ENCODE peak calls at places on chromosomes 6 and 20, in five cellular contexts. W is Calu3, O is astrocyte, Q is AG04450, P is PC-3. A is an unnamed sample.
A peak's percentile ranks its signal among the peaks of the same experiment; 100 is the strongest.

GRCh38 chr20:3146732-3147341 is 12.8 kb downstream of the FASTKD5 start:
- DNase-seq in P (no peak), Q (no peak), W (no peak), O (peak; percentile 30), A (no peak)

GRCh38 chr6:21679761-21680265 is 86.3 kb downstream of the SOX4 start:
- DNase-seq in Q (peak; percentile 51), O (peak; percentile 98), W (no peak), P (peak; percentile 54), A (no peak)

GRCh38 chr6:6008114-6008647 is 1.5 kb upstream of the NRN1 start:
- DNase-seq in P (no peak), Q (no peak), W (no peak), O (no peak), A (no peak)

GRCh38 chr20:20713244-20713765 is 861 bp upstream of the RALGAPA2 start:
- DNase-seq in O (no peak), W (no peak), Q (no peak), P (no peak), A (no peak)

GRCh38 chr20:3092611-3093379 is 8.3 kb upstream of the AVP start:
- DNase-seq in O (peak; percentile 7), Q (no peak), W (no peak), P (no peak), A (no peak)

GRCh38 chr20:45410887-45411286 is 2.8 kb downstream of the DBNDD2 start:
- DNase-seq in W (no peak), Q (no peak), O (no peak), P (peak; percentile 72), A (no peak)

GRCh38 chr6:141685416-141685815 is 447.3 kb upstream of the GJE1 start:
- DNase-seq in Q (no peak), O (peak; percentile 8), W (no peak), P (no peak), A (no peak)

GRCh38 chr6:157635388-157636244 is 187.4 kb upstream of the SNX9 start:
- DNase-seq in P (no peak), O (no peak), W (no peak), Q (no peak), A (no peak)

GRCh38 chr20:33277471-33278441 is 5.3 kb upstream of the BPIFB1 start:
- DNase-seq in Q (no peak), O (no peak), P (peak; percentile 26), W (peak; percentile 95), A (no peak)

GRCh38 chr20:37936451-37936850 is 33.5 kb downstream of the VSTM2L start:
- DNase-seq in W (no peak), O (no peak), P (no peak), Q (no peak), A (no peak)

GRCh38 chr6:19827903-19828302 is 9.3 kb upstream of the ID4 start:
- DNase-seq in P (no peak), Q (no peak), O (no peak), W (no peak), A (no peak)

GRCh38 chr6:131602913-131603312 is 25.1 kb downstream of the MED23 start:
- DNase-seq in W (no peak), P (peak; percentile 58), Q (peak; percentile 84), O (peak; percentile 89), A (no peak)

GRCh38 chr6:390914-391558 is 516 bp upstream of the IRF4 start:
- DNase-seq in W (no peak), P (no peak), O (no peak), Q (no peak), A (peak; percentile 71)

GRCh38 chr6:45426251-45426650 is 48.5 kb upstream of the SUPT3H start:
- DNase-seq in O (no peak), Q (no peak), P (no peak), W (no peak), A (no peak)

GRCh38 chr6:55886185-55886836 is 10.9 kb upstream of the BMP5 start:
- DNase-seq in P (peak; percentile 69), O (no peak), W (no peak), Q (no peak), A (peak; percentile 10)

GRCh38 chr20:17943343-17943742 is 25.3 kb downstream of the SNX5 start:
- DNase-seq in Q (no peak), W (no peak), O (no peak), P (no peak), A (peak; percentile 78)

GRCh38 chr6:34143884-34144580 is 1.9 kb downstream of the GRM4 start:
- DNase-seq in Q (no peak), P (no peak), W (peak; percentile 63), O (no peak), A (peak; percentile 33)

GRCh38 chr6:25769983-25770382 is 15.4 kb downstream of the SLC17A4 start:
- DNase-seq in P (peak; percentile 58), O (peak; percentile 1), W (peak; percentile 64), Q (no peak), A (no peak)

GRCh38 chr6:140303218-140303949 is 928.9 kb upstream of the CITED2 start:
- DNase-seq in W (no peak), Q (no peak), O (no peak), P (no peak), A (no peak)

GRCh38 chr6:147166360-147166944 is 37.8 kb upstream of the STXBP5 start:
- DNase-seq in P (no peak), Q (no peak), W (no peak), O (peak; percentile 51), A (no peak)

GRCh38 chr20:41738584-41739193 is 120.5 kb upstream of the CHD6 start:
- DNase-seq in Q (no peak), P (peak; percentile 66), O (peak; percentile 1), W (peak; percentile 81), A (peak; percentile 55)

GRCh38 chr6:35511980-35512379 is 716 bp downstream of the TULP1 start:
- DNase-seq in Q (no peak), W (no peak), P (no peak), O (no peak), A (no peak)

GRCh38 chr6:113120577-113121285 is 736.4 kb upstream of the MARCKS start:
- DNase-seq in W (peak; percentile 45), Q (no peak), O (peak; percentile 100), P (peak; percentile 82), A (peak; percentile 16)

GRCh38 chr6:22028403-22028802 is 268.4 kb downstream of the PRL start:
- DNase-seq in Q (no peak), W (no peak), O (no peak), P (no peak), A (peak; percentile 58)

GRCh38 chr6:36070252-36070651 is 42.6 kb downstream of the MAPK14 start:
- DNase-seq in Q (no peak), O (no peak), W (no peak), P (no peak), A (no peak)

GRCh38 chr6:81938991-81939773 is 186.7 kb upstream of the TENT5A start:
- DNase-seq in W (no peak), Q (no peak), P (peak; percentile 76), O (peak; percentile 93), A (no peak)

GRCh38 chr6:26328265-26328844 is 36.6 kb upstream of the BTN3A2 start:
- DNase-seq in O (no peak), Q (no peak), P (no peak), W (peak; percentile 13), A (peak; percentile 38)

GRCh38 chr6:17267586-17267985 is 13.6 kb upstream of the RBM24 start:
- DNase-seq in W (no peak), P (no peak), O (peak; percentile 22), Q (no peak), A (no peak)

GRCh38 chr20:19265646-19266374 is 53.4 kb downstream of the SLC24A3 start:
- DNase-seq in W (no peak), P (no peak), Q (no peak), O (no peak), A (peak; percentile 65)

GRCh38 chr6:158626360-158627167 is 18.0 kb downstream of the DYNLT1 start:
- DNase-seq in O (no peak), P (no peak), W (no peak), Q (no peak), A (no peak)

GRCh38 chr6:151067684-151068596 is 171.8 kb upstream of the AKAP12 start:
- DNase-seq in W (peak; percentile 76), P (peak; percentile 97), Q (peak; percentile 83), O (peak; percentile 98), A (no peak)

GRCh38 chr20:62208805-62209755 is 11.0 kb downstream of the HRH3 start:
- DNase-seq in O (no peak), W (peak; percentile 57), P (peak; percentile 79), Q (no peak), A (no peak)

GRCh38 chr6:131383421-131384411 is 189.3 kb upstream of the ARG1 start:
- DNase-seq in O (peak; percentile 38), Q (no peak), P (no peak), W (no peak), A (no peak)

DNA sequence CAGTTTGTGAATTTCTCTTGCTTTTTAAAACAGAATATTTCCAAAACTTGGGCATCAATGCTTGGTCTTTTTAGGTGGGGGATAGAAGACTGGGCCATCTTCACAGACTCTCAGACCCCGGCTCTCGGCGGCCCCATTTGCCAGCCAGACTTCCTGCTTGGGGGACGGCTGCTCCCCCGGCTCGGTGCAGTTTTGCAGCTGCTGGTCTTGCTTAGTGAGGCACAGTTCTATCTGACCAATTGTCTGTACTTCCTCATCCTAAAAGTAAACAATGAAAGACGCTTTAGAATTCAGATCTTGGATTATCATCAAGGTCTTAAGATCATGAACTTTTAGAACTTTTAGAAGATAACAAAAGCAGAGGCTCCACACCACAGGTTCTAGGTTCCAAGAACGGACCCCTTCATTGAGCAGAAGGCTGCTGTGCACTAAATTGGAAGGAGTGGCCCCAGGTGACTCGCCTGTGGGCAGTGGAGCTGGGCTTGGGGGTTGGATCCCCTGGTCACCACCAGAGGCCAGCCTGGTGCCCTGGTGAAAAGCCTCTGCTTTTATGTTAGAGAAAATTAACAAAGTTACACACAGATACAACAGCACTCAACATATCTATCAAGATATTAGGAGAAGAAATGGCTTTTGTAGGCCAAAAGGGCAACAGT is 26.7 kb downstream of the RNASET2 start:
- DNase-seq in W (no peak), P (peak; percentile 14), Q (no peak), O (no peak), A (no peak)
- TF ChIP-seq CTCF in W (no peak), P (peak; percentile 40), Q (no peak), O (no peak), A (no peak)

GRCh38 chr6:96468681-96469224 is 52.9 kb upstream of the UFL1 start:
- DNase-seq in O (no peak), Q (no peak), P (peak; percentile 35), W (no peak), A (peak; percentile 3)
- TF ChIP-seq CTCF in O (peak; percentile 14), Q (no peak), P (peak; percentile 53), W (no peak), A (no peak)

DNA sequence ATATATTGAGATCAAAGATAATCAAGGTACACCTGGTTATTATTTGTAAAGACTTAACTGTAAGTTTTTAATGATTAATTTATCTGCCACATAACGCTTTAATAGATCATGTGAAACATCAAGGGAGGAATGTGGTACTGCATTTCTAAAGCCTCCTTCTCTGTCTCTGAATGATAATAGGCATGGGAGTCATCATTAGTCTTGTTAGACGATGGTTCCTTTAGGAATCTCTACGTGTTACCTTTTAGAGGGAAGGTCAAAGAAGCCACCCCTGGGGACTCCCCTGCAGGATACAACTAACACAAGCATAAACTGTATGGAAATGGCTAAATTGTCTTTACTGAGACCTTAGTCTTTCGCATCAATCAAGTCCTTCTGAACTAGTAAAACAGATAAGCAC is 173.6 kb upstream of the MCHR2 start:
- DNase-seq in Q (no peak), O (no peak), P (no peak), W (no peak), A (no peak)
- TF ChIP-seq CTCF in Q (no peak), O (no peak), P (no peak), W (no peak), A (no peak)

DNA sequence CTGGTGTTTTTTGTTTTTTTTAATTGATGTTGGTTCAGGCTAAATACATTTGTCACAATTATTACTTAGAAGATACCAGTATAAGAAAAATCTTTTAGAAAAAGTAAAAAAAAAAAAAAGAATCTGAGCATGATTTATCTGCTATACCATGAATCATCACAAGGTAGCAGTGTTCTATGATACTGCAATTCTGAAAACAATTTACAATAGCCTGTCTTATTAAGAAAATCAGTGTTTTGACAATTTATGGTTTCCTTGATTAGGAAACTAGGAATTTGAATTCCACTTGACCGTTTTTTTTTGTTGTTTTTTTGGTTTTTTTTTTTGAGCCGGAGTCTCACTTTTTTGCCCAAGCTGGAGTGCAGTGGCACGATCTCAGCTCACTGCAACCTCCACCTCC is 9.3 kb upstream of the MAK start:
- DNase-seq in P (peak; percentile 29), W (no peak), Q (no peak), O (no peak), A (no peak)
- TF ChIP-seq CTCF in P (peak; percentile 57), W (no peak), Q (peak; percentile 29), O (peak; percentile 27), A (peak; percentile 6)

A was measured in GM12865.